ENCODE peak calls at places on chromosomes 5 and 9, in ten cellular contexts. I, J, X, T, A, Y, D, P, V and U are unnamed samples.

GRCh38 chr5:58924306-58924705 is 341.4 kb downstream of the RAB3C start:
- DNase-seq in I (no peak), J (no peak), X (no peak), T (no peak), A (peak), Y (no peak), D (no peak), P (no peak), V (no peak), U (no peak)

GRCh38 chr5:45627076-45627656 is 69.0 kb downstream of the HCN1 start:
- DNase-seq in I (no peak), J (no peak), X (no peak), T (no peak), A (no peak), Y (no peak), D (no peak), P (no peak), V (no peak), U (no peak)

GRCh38 chr9:124743686-124744348 is 27.3 kb downstream of the NR6A1 start:
- DNase-seq in I (no peak), J (no peak), X (no peak), T (no peak), A (peak), Y (no peak), D (no peak), P (peak), V (no peak), U (no peak)

GRCh38 chr5:132254321-132254977 is 3.0 kb upstream of the PDLIM4 start:
- DNase-seq in I (no peak), J (no peak), X (no peak), T (peak), A (no peak), Y (no peak), D (peak), P (no peak), V (no peak), U (no peak)

GRCh38 chr5:123628860-123629544 is 117.0 kb downstream of the CSNK1G3 start:
- DNase-seq in I (no peak), J (no peak), X (peak), T (no peak), A (no peak), Y (no peak), D (no peak), P (no peak), V (no peak), U (no peak)

GRCh38 chr5:17378346-17378984 is 119.6 kb upstream of the TAF11L2 start:
- DNase-seq in I (no peak), J (no peak), X (no peak), T (no peak), A (peak), Y (no peak), D (peak), P (peak), V (no peak), U (no peak)

GRCh38 chr5:154940772-154941620 is at the start of gene MRPL22:
- DNase-seq in I (peak), J (peak), X (peak), T (peak), A (peak), Y (peak), D (peak), P (peak), V (peak), U (peak)

GRCh38 chr5:88244686-88245085 is 24.0 kb downstream of the TMEM161B start:
- DNase-seq in I (no peak), J (no peak), X (no peak), T (no peak), A (peak), Y (no peak), D (no peak), P (peak), V (peak), U (no peak)

GRCh38 chr5:10622810-10623209 is 58.9 kb downstream of the ANKRD33B start:
- DNase-seq in I (no peak), J (no peak), X (no peak), T (no peak), A (no peak), Y (no peak), D (no peak), P (no peak), V (no peak), U (no peak)

GRCh38 chr5:120532835-120533234 is 68.7 kb downstream of the PRR16 start:
- DNase-seq in I (no peak), J (no peak), X (no peak), T (no peak), A (no peak), Y (peak), D (no peak), P (no peak), V (peak), U (no peak)
- TF ChIP-seq CTCF in I (no peak), J (no peak), X (no peak), T (no peak), A (peak), Y (peak), D (peak), P (peak), V (peak), U (no peak)

DNA sequence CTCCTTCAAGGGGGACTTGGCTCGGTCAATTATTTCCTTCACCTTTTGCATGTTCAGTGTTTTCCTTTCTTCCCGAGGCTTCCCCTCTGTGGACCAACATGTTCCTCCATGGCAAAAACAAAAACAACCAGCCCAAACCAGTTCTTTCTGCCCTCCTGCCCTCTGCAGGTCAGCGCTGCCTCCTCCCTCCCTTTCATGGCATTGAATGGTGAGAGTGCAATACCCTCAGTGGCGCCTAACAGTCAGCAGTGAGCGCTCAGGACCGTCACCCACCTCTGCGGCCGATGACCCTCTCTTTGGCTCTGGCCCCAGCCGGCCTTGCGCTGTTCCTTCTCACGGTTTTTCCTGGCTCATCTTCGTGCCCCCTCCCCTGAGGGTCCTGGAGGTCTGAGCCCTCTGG is 34.4 kb upstream of the GNE start:
- DNase-seq in I (no peak), J (no peak), X (no peak), T (no peak), A (no peak), Y (no peak), D (no peak), P (no peak), V (peak), U (no peak)
- TF ChIP-seq CTCF in I (no peak), J (no peak), X (no peak), T (no peak), A (no peak), Y (no peak), D (no peak), P (no peak), V (no peak), U (no peak)

DNA sequence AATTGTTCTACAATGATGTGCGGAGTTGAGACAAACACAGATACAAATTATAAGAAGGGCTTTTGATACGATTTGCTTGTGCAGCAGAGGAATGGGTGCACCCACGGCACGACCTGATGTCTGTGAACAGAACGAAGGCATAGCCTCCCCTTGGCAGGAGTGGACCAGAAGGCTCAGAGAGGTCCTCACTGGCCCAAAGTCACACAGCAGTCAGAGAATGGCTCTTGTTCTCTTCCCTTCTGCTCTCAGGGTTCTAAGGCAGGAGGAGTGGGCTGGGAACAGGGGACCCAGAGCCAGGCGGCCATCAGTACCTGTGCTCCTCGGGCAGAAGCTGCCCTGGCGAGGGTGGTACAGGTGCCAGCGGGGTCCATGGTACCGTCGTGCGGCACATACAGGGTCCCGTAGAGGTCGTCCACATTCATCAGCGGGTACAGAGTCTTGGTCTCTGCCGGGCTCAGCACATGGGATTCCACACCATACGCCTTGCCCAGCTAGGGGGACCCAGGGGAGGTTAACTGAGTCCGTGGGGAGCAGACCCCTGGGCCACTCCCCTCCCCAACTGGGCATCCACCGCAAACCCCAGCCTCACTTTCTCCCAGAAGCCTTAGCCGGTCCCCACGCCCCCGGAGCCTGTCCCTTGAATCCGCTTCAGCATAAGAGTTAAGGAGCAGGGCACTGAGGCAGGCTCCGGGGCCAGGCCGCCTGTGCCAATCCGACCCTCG is 7.0 kb downstream of the SARDH start:
- DNase-seq in I (no peak), J (no peak), X (no peak), T (no peak), A (no peak), Y (no peak), D (no peak), P (no peak), V (no peak), U (peak)
- TF ChIP-seq CTCF in I (no peak), J (no peak), X (no peak), T (no peak), A (no peak), Y (no peak), D (no peak), P (no peak), V (no peak), U (no peak)

DNA sequence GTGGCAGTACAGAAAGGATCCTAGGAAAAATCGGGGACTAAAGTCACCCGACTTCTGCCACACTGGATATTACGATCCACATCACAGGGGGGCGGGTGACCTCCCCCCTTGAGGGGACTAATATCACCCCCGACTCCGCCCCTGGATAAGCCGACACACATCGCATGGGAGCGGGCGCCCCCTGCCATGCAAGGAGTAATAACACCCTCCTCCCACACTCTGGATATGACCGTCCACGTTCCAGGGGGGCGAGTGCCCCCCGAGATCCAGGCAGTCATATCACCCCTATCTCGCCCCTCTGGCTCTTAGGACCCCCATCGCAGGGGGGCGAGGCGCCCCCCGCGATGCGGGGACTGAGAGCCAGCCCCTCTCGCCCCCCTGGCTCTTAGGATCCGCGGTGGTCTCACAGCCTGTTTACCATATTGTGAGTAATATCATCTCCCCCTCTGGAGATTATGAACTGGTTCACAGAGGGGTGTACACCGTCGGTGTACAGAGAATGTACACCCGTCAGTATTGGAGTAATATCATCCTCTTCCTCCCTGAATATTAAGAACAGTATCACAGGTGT is 423.0 kb downstream of the DIRAS2 start:
- DNase-seq in I (no peak), J (peak), X (peak), T (peak), A (no peak), Y (peak), D (no peak), P (no peak), V (peak), U (no peak)
- TF ChIP-seq CTCF in I (peak), J (peak), X (peak), T (no peak), A (no peak), Y (peak), D (no peak), P (peak), V (peak), U (no peak)

GRCh38 chr9:109132473-109133095 is 12.8 kb upstream of the TMEM245 start:
- DNase-seq in I (no peak), J (no peak), X (no peak), T (no peak), A (no peak), Y (no peak), D (no peak), P (no peak), V (no peak), U (no peak)
- TF ChIP-seq CTCF in I (no peak), J (no peak), X (no peak), T (no peak), A (no peak), Y (no peak), D (no peak), P (no peak), V (peak), U (no peak)

GRCh38 chr5:139294372-139295165 is 1.0 kb downstream of the MATR3 start:
- DNase-seq in I (peak), J (peak), X (peak), T (peak), A (peak), Y (peak), D (peak), P (peak), V (peak), U (peak)
- TF ChIP-seq CTCF in I (peak), J (no peak), X (no peak), T (peak), A (peak), Y (no peak), D (peak), P (peak), V (no peak), U (no peak)

GRCh38 chr5:23994581-23995370 is 487.4 kb downstream of the PRDM9 start:
- DNase-seq in I (no peak), J (no peak), X (no peak), T (no peak), A (no peak), Y (no peak), D (no peak), P (no peak), V (peak), U (no peak)
- TF ChIP-seq CTCF in I (peak), J (no peak), X (no peak), T (no peak), A (no peak), Y (peak), D (no peak), P (no peak), V (peak), U (no peak)

DNA sequence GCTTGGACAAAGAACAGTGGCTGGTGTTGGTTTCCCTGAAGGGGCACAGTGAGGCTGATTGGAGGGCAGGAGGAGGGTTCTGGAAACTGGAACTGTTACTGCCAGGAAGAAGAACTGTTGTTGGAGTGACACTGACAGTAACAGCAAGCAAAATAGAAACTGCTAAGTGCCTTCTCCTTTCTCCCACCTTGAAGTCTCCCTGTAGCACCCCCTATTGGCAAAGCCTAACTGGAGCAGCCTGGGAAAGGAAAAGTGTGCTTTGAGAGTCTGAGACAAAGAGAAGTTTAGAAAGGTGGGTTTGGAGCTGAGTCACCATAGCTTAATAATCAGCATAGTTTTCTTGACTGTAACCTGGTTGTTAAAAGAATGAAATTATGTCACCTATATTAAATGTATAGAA is 2.5 kb upstream of the TMEM174 start:
- DNase-seq in I (no peak), J (no peak), X (no peak), T (no peak), A (no peak), Y (peak), D (peak), P (peak), V (peak), U (no peak)
- TF ChIP-seq CTCF in I (no peak), J (no peak), X (peak), T (no peak), A (peak), Y (peak), D (peak), P (peak), V (peak), U (no peak)

DNA sequence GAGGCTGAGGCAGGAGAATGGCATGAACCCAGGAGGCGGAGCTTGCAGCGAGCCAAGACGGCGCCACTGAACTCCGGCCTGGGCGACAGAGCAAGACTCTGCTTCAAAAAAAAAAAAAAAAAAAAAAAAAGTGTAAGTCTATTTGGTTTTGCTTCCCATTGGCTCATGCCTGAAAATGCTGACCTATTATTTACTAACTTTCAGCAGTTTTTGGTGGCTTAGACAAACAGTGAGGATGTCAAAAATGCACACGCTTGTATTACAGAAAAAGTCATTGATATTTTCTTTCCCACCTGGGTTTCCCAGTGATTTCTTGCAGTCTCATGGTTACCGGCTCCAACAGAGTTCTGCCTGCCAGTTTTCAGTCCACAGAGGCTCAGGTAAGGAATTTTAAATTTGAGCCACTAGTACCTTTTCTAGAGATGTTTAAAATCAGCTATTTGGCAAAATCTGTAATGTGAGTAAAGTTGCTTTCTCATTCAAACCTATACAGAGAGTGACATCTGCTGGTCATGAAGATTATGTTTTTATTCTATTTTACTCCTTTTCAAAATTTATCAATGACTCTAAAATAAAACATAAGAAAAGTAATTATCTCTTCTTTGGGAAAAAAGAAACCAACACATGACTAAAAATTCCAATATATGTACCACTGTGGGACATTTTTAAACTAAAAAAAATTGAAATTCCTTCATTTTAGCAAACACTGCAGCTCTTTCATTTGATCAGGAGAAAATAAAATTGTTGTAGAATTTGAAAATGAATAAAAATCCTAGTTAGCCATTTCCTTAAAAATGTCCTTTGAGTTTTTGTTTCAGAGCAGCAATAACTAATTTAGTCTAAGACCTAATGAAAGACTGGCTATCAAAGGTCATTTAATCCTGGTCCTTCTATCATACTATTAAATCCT is 8.8 kb downstream of the FAM200C start:
- DNase-seq in I (no peak), J (no peak), X (no peak), T (no peak), A (peak), Y (no peak), D (peak), P (peak), V (peak), U (no peak)
- TF ChIP-seq CTCF in I (peak), J (peak), X (peak), T (no peak), A (peak), Y (peak), D (peak), P (peak), V (peak), U (no peak)

GRCh38 chr9:109182940-109183798 is 16.1 kb upstream of the FRRS1L start:
- DNase-seq in I (peak), J (no peak), X (no peak), T (no peak), A (peak), Y (peak), D (peak), P (peak), V (peak), U (no peak)
- TF ChIP-seq CTCF in I (peak), J (no peak), X (no peak), T (peak), A (peak), Y (peak), D (peak), P (peak), V (peak), U (no peak)